ENCODE peak calls at places on chromosome 20, in eight cellular contexts. N, W, A, Y, P, B, T and Q are unnamed samples.

GRCh38 chr20:4234128-4234527 is 218.8 kb upstream of the RNF24 start:
- DNase-seq in N (no peak), W (no peak), A (peak; percentile 52), Y (no peak), P (peak; percentile 58), B (no peak), T (no peak), Q (no peak)

GRCh38 chr20:63561624-63562396 is 7.9 kb downstream of the FNDC11 start:
- DNase-seq in N (no peak), W (no peak), A (no peak), Y (no peak), P (no peak), B (no peak), T (no peak), Q (no peak)

GRCh38 chr20:1813101-1813529 is 82.1 kb upstream of the SIRPA start:
- DNase-seq in N (no peak), W (peak; percentile 64), A (peak; percentile 76), Y (no peak), P (peak; percentile 96), B (no peak), T (no peak), Q (no peak)

GRCh38 chr20:38143646-38144554 is 21.2 kb downstream of the TGM2 start:
- DNase-seq in N (no peak), W (peak; percentile 61), A (peak; percentile 78), Y (peak; percentile 52), P (peak; percentile 91), B (no peak), T (no peak), Q (no peak)

GRCh38 chr20:431012-431904 is 23.2 kb downstream of the RBCK1 start:
- DNase-seq in N (no peak), W (no peak), A (no peak), Y (no peak), P (peak; percentile 61), B (peak; percentile 71), T (no peak), Q (peak; percentile 51)

GRCh38 chr20:45156728-45157127 is 18.0 kb upstream of the PI3 start:
- DNase-seq in N (no peak), W (no peak), A (no peak), Y (no peak), P (no peak), B (no peak), T (no peak), Q (no peak)

GRCh38 chr20:43977962-43978361 is 63.3 kb downstream of the TOX2 start:
- DNase-seq in N (no peak), W (no peak), A (no peak), Y (no peak), P (no peak), B (no peak), T (no peak), Q (no peak)

GRCh38 chr20:36872857-36873256 is 3.1 kb upstream of the TLDC2 start:
- DNase-seq in N (no peak), W (peak; percentile 49), A (no peak), Y (no peak), P (no peak), B (no peak), T (no peak), Q (no peak)

GRCh38 chr20:63003546-63003945 is 3.2 kb downstream of the BHLHE23 start:
- DNase-seq in N (no peak), W (peak; percentile 65), A (no peak), Y (no peak), P (no peak), B (no peak), T (no peak), Q (no peak)

GRCh38 chr20:38065764-38066375 is 32.3 kb downstream of the RPRD1B start:
- DNase-seq in N (no peak), W (no peak), A (no peak), Y (no peak), P (no peak), B (no peak), T (no peak), Q (no peak)

GRCh38 chr20:64144144-64144912 is 19.9 kb upstream of the MYT1 start:
- DNase-seq in N (peak; percentile 11), W (no peak), A (no peak), Y (no peak), P (no peak), B (no peak), T (no peak), Q (no peak)

GRCh38 chr20:46951405-46951804 is 56.8 kb downstream of the EYA2 start:
- DNase-seq in N (no peak), W (no peak), A (no peak), Y (no peak), P (no peak), B (no peak), T (no peak), Q (no peak)

GRCh38 chr20:10893331-10893730 is 219.5 kb upstream of the JAG1 start:
- DNase-seq in N (no peak), W (no peak), A (no peak), Y (no peak), P (no peak), B (no peak), T (no peak), Q (no peak)

GRCh38 chr20:16749573-16749972 is 1.4 kb downstream of the OTOR start:
- DNase-seq in N (no peak), W (no peak), A (no peak), Y (no peak), P (no peak), B (no peak), T (no peak), Q (peak; percentile 7)

GRCh38 chr20:11676618-11677289 is 240.9 kb upstream of the BTBD3 start:
- DNase-seq in N (no peak), W (no peak), A (no peak), Y (no peak), P (peak; percentile 26), B (peak; percentile 12), T (no peak), Q (peak; percentile 75)

GRCh38 chr20:52226370-52226769 is 34.8 kb upstream of the ZFP64 start:
- DNase-seq in N (no peak), W (no peak), A (no peak), Y (no peak), P (no peak), B (no peak), T (no peak), Q (no peak)

GRCh38 chr20:23684261-23684660 is 4.6 kb downstream of the CST4 start:
- DNase-seq in N (no peak), W (no peak), A (no peak), Y (no peak), P (no peak), B (no peak), T (no peak), Q (no peak)
- TF ChIP-seq CTCF in N (no peak), W (no peak), A (no peak), Y (no peak), P (no peak), B (no peak), T (no peak), Q (no peak)

DNA sequence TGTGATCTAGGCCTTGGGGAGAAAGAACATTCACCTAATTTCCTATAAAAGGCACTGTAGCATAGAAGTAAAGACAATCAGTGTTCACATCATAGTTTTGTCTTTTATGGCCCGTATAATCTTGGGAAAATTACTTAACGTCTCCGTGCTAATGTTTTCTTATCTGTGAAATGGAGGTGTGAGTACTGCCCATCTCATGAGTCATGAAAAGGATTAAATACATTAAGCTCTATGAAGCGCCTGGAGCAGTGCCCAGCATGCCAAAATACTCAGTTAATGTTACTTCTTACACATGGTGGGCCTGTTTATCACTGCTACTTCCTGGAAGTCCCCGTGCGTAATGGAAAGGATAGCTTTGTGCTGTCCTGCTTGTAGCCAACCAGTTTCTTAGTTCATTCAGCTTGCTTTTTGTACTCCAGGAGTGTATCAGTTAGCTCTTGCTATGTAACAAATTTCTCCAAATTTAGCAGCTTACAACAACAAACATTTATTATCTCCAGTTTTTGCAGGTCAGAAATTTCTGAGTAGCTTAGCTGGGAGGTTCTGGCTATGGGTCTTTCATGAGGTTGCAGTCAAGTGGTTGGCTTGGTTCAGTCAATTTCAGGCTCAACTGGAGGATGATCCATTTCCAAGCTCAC is 103.6 kb upstream of the BMP2 start:
- DNase-seq in N (no peak), W (no peak), A (no peak), Y (no peak), P (no peak), B (no peak), T (no peak), Q (no peak)
- TF ChIP-seq CTCF in N (no peak), W (no peak), A (no peak), Y (no peak), P (no peak), B (no peak), T (no peak), Q (no peak)

GRCh38 chr20:50663095-50663821 is 28.1 kb downstream of the RIPOR3 start:
- DNase-seq in N (no peak), W (no peak), A (no peak), Y (no peak), P (no peak), B (peak; percentile 29), T (no peak), Q (no peak)
- TF ChIP-seq CTCF in N (no peak), W (no peak), A (no peak), Y (no peak), P (no peak), B (peak; percentile 14), T (no peak), Q (peak; percentile 41)

GRCh38 chr20:58043122-58043865 is 185.2 kb downstream of the ANKRD60 start:
- DNase-seq in N (no peak), W (no peak), A (no peak), Y (no peak), P (no peak), B (no peak), T (no peak), Q (no peak)

GRCh38 chr20:58039569-58040092 is 188.8 kb downstream of the ANKRD60 start:
- DNase-seq in N (peak; percentile 52), W (peak; percentile 59), A (no peak), Y (no peak), P (no peak), B (no peak), T (no peak), Q (peak; percentile 39)

GRCh38 chr20:58038123-58038654 is 190.3 kb downstream of the ANKRD60 start:
- DNase-seq in N (peak; percentile 39), W (peak; percentile 52), A (no peak), Y (no peak), P (no peak), B (no peak), T (no peak), Q (no peak)

GRCh38 chr20:58042626-58043025 is 185.8 kb downstream of the ANKRD60 start:
- DNase-seq in N (no peak), W (no peak), A (no peak), Y (no peak), P (no peak), B (no peak), T (no peak), Q (no peak)

DNA sequence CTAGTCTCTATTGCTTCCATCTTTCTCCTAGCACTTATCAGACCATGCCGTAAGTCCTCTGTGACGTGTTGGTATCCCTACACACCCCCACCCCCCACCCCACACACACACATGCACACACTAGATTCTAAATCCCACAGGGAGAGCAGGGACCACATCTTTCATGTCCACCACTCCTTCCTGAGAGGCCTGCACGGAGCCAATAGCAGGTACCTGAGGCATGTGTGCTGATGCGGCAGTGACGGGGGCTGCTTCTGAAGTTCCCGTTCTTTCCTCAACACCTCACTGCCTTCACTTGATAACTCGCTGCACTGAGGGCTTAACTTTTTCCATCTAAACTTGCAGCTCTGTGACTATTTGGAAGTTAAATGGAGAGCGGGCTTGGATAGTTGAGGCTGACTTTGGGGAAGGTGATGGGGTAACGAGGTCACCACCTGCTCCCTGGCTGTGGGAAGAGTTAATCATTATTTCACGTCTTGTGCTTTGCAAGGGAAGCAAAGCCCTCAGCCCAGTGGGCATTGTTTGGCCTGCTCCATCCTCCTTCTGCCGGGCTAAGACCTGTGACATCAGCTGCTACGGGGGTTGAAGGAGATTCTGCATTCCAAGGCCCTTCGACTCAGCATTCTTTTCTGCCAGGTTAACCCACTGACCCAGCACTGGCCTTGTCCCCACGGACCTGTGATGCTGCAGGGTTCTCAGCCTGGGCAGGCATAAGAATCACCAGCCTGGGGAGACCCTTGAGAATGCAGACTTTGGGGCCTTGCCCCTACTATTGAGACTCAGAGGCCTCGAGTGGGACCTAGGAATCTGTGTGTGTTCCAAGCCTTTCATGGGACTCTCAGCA is 187.8 kb downstream of the ANKRD60 start:
- DNase-seq in N (no peak), W (no peak), A (no peak), Y (no peak), P (no peak), B (no peak), T (no peak), Q (no peak)
- TF ChIP-seq CTCF in N (no peak), W (no peak), A (no peak), Y (no peak), P (no peak), B (no peak), T (no peak), Q (no peak)